ENCODE peak calls at places on chromosomes 13 and 19, in seven cellular contexts. I is aorta, K is kidney epithelial cell, O is NCI-H187 treated with DMSO at 0.1 percent for 48 hours, P is midbrain, G is A549, J is lower lobe of right lung. H is an unnamed sample.

GRCh38 chr13:45769072-45769471 is 67.0 kb downstream of the CBY2 start:
- DNase-seq in I (no peak), K (no peak), O (no peak), P (no peak), G (no peak), J (no peak), H (no peak)

GRCh38 chr13:113489549-113490495 is 689 bp downstream of the DCUN1D2 start:
- DNase-seq in I (no peak), K (no peak), O (no peak), P (peak; percentile 43), G (no peak), J (peak; percentile 60), H (no peak)

GRCh38 chr13:102504002-102504401 is 92.8 kb upstream of the TPP2 start:
- DNase-seq in I (no peak), K (no peak), O (no peak), P (no peak), G (no peak), J (no peak), H (no peak)

GRCh38 chr19:17969096-17969792 is 2.3 kb downstream of the KCNN1 start:
- DNase-seq in I (no peak), K (no peak), O (no peak), P (no peak), G (no peak), J (no peak), H (no peak)

GRCh38 chr13:23766199-23766771 is 122.9 kb downstream of the MIPEP start:
- DNase-seq in I (no peak), K (no peak), O (no peak), P (no peak), G (no peak), J (no peak), H (no peak)

GRCh38 chr19:18098891-18099622 is 1.5 kb downstream of the MAST3 start:
- DNase-seq in I (no peak), K (no peak), O (no peak), P (no peak), G (no peak), J (peak; percentile 53), H (no peak)

GRCh38 chr19:47161876-47162489 is 31.3 kb downstream of the SAE1 start:
- DNase-seq in I (no peak), K (no peak), O (no peak), P (no peak), G (no peak), J (no peak), H (no peak)

GRCh38 chr19:13902993-13903555 is 2.8 kb downstream of the BRME1 start:
- DNase-seq in I (no peak), K (no peak), O (no peak), P (no peak), G (peak; percentile 40), J (no peak), H (no peak)

GRCh38 chr13:95295026-95295425 is 6.2 kb downstream of the ABCC4 start:
- DNase-seq in I (peak; percentile 49), K (no peak), O (no peak), P (no peak), G (no peak), J (no peak), H (no peak)

GRCh38 chr19:40605201-40605971 is 4.2 kb downstream of the LTBP4 start:
- DNase-seq in I (peak; percentile 87), K (no peak), O (no peak), P (peak; percentile 26), G (peak; percentile 96), J (peak; percentile 89), H (peak; percentile 21)

GRCh38 chr13:46142692-46143238 is 37.9 kb upstream of the CPB2 start:
- DNase-seq in I (no peak), K (no peak), O (no peak), P (no peak), G (peak; percentile 12), J (no peak), H (no peak)

GRCh38 chr13:34863360-34864135 is 78.5 kb upstream of the NBEA start:
- DNase-seq in I (no peak), K (peak; percentile 90), O (no peak), P (no peak), G (peak; percentile 75), J (no peak), H (no peak)

GRCh38 chr13:59409651-59410200 is 754.0 kb downstream of the DIAPH3 start:
- DNase-seq in I (no peak), K (no peak), O (no peak), P (no peak), G (no peak), J (no peak), H (no peak)

GRCh38 chr13:51733656-51734334 is 70.2 kb downstream of the DHRS12 start:
- DNase-seq in I (no peak), K (no peak), O (no peak), P (no peak), G (no peak), J (no peak), H (no peak)

GRCh38 chr19:48552406-48553322 is 692 bp downstream of the SULT2B1 start:
- DNase-seq in I (no peak), K (no peak), O (no peak), P (no peak), G (no peak), J (no peak), H (no peak)

GRCh38 chr19:49361438-49362047 is 673 bp downstream of the TEAD2 start:
- DNase-seq in I (peak; percentile 95), K (no peak), O (no peak), P (no peak), G (peak; percentile 91), J (peak; percentile 73), H (no peak)

H was measured in nucleus accumbens.